ENCODE peak calls at places on chromosomes 5 and 9, in ten cellular contexts. A is HCT116, T is spleen, I is sigmoid colon, E is GM12878, K is transverse colon, U is HepG2, R is prostate gland, S is stomach, H is breast epithelium. D is an unnamed sample. For H3K4me1, the result is how much of the 10 kb centered on the place peaks cover.

GRCh38 chr5:15353086-15353645 is 146.8 kb upstream of the FBXL7 start:
- DNase-seq in A (no peak), T (no peak), I (no peak), E (no peak), K (no peak), U (no peak), R (peak), S (no peak), H (no peak), D (no peak)

GRCh38 chr5:27220752-27221151 is 182.4 kb upstream of the CDH9 start:
- DNase-seq in A (no peak), T (no peak), I (no peak), E (no peak), K (no peak), U (no peak), R (no peak), S (no peak), H (no peak), D (no peak)

GRCh38 chr5:116640236-116640635 is 65.6 kb upstream of the SEMA6A start:
- DNase-seq in A (no peak), T (no peak), I (no peak), E (no peak), K (no peak), U (no peak), R (no peak), S (no peak), H (no peak), D (no peak)

GRCh38 chr9:99635032-99635431 is 186.7 kb upstream of the NR4A3 start:
- DNase-seq in A (no peak), T (no peak), I (no peak), E (no peak), K (no peak), U (no peak), R (no peak), S (no peak), H (no peak), D (no peak)

GRCh38 chr9:23768861-23769260 is 57.2 kb downstream of the ELAVL2 start:
- DNase-seq in A (no peak), T (no peak), I (no peak), E (no peak), K (no peak), U (no peak), R (no peak), S (no peak), H (no peak), D (no peak)

GRCh38 chr5:93454896-93455295 is 126.1 kb downstream of the NR2F1-AS1 start:
- DNase-seq in A (no peak), T (no peak), I (no peak), E (no peak), K (no peak), U (no peak), R (no peak), S (no peak), H (no peak), D (no peak)

GRCh38 chr9:71504636-71505035 is 263.7 kb downstream of the CEMIP2 start:
- DNase-seq in A (no peak), T (no peak), I (no peak), E (no peak), K (no peak), U (no peak), R (no peak), S (no peak), H (no peak), D (no peak)

GRCh38 chr9:3528466-3528865 is 2.7 kb upstream of the RFX3 start:
- DNase-seq in A (no peak), T (no peak), I (no peak), E (peak), K (no peak), U (no peak), R (no peak), S (no peak), H (no peak), D (no peak)

GRCh38 chr9:4984171-4984570 is 901 bp upstream of the JAK2 start:
- DNase-seq in A (peak), T (no peak), I (no peak), E (no peak), K (no peak), U (peak), R (no peak), S (no peak), H (no peak), D (no peak)

GRCh38 chr5:143350790-143351603 is 52.5 kb downstream of the NR3C1 start:
- DNase-seq in A (peak), T (no peak), I (no peak), E (no peak), K (no peak), U (no peak), R (no peak), S (no peak), H (no peak), D (no peak)

GRCh38 chr5:151755383-151755782 is 3.0 kb downstream of the ATOX1 start:
- DNase-seq in A (no peak), T (no peak), I (no peak), E (no peak), K (no peak), U (peak), R (no peak), S (no peak), H (no peak), D (no peak)

GRCh38 chr9:137317021-137317978 is 15.2 kb upstream of the NRARP start:
- DNase-seq in A (no peak), T (peak), I (peak), E (no peak), K (no peak), U (no peak), R (no peak), S (peak), H (no peak), D (no peak)

GRCh38 chr5:179806250-179807045 is at the start of gene MGAT4B:
- DNase-seq in A (no peak), T (peak), I (peak), E (no peak), K (peak), U (no peak), R (peak), S (peak), H (peak), D (no peak)

GRCh38 chr5:147143215-147143614 is 91.6 kb upstream of the STK32A start:
- DNase-seq in A (no peak), T (no peak), I (no peak), E (no peak), K (no peak), U (no peak), R (no peak), S (no peak), H (no peak), D (no peak)

GRCh38 chr5:134792287-134792686 is 33.7 kb downstream of the DDX46 start:
- DNase-seq in A (no peak), T (no peak), I (no peak), E (no peak), K (no peak), U (no peak), R (no peak), S (no peak), H (no peak), D (no peak)

GRCh38 chr9:87148391-87149237 is 201.3 kb upstream of the GAS1 start:
- DNase-seq in A (no peak), T (peak), I (peak), E (no peak), K (peak), U (no peak), R (peak), S (peak), H (peak), D (peak)

GRCh38 chr9:81671880-81672280 is 17.5 kb downstream of the TLE1 start:
- DNase-seq in A (no peak), T (no peak), I (peak), E (no peak), K (peak), U (no peak), R (peak), S (peak), H (peak), D (peak)

GRCh38 chr9:134356496-134357470 is 30.5 kb downstream of the RXRA start:
- DNase-seq in A (no peak), T (no peak), I (no peak), E (no peak), K (peak), U (no peak), R (peak), S (peak), H (peak), D (no peak)

GRCh38 chr9:34125681-34126206 is 754 bp downstream of the DCAF12 start:
- DNase-seq in A (no peak), T (peak), I (no peak), E (no peak), K (peak), U (peak), R (no peak), S (no peak), H (no peak), D (no peak)

GRCh38 chr5:173248481-173248880 is 13.5 kb upstream of the NKX2-5 start:
- DNase-seq in A (no peak), T (no peak), I (no peak), E (no peak), K (no peak), U (no peak), R (no peak), S (no peak), H (no peak), D (no peak)

GRCh38 chr9:84076359-84076758 is 95.8 kb downstream of the RMI1 start:
- DNase-seq in A (no peak), T (no peak), I (no peak), E (no peak), K (peak), U (no peak), R (no peak), S (no peak), H (no peak), D (no peak)

GRCh38 chr5:119179857-119180641 is 109.2 kb downstream of the DMXL1 start:
- DNase-seq in A (no peak), T (no peak), I (no peak), E (no peak), K (no peak), U (no peak), R (peak), S (no peak), H (no peak), D (no peak)

DNA sequence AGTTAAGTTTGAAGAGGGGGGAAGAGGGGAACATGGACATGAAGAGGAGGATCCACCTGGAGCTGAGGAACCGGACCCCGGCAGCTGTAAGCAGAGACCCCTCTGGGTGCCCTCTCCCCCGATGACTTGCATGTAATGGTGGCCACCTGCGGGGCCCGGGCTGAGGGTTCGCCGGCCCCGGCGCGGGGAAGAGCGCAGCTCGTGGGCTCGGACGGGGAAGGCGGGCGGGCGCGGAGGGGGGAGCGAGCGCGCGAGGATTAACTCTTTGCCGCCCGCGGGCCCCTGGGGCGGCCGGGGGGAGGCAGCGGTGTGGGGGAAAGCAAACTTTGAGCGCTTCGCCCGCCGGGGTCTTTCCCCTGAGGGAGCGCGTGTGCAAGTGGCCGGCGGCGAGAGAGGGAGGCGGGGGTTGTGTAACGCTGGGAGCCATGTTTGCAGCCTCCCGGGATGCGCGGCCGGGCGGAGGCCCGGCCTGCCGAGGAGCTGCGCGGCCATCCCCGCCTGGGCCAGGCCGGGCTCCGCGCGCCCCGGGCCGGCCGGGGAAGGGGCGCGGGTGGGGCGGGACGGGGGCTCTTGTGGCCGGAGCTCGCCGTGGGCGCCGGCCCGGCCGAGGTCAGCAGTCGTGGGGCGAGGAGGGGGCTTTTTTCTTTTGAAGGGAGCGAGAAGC is 515 bp downstream of the ANP32B start:
- DNase-seq in A (no peak), T (peak), I (peak), E (no peak), K (peak), U (no peak), R (peak), S (peak), H (no peak), D (no peak)
- H3K4me1 ChIP-seq in A (half or more), T (under half), I (under half), E (under half), K (half or more), U (half or more), R (under half), S (half or more), H (under half), D (half or more)

GRCh38 chr9:18335825-18336224 is 138.1 kb upstream of the ADAMTSL1 start:
- DNase-seq in A (no peak), T (no peak), I (no peak), E (no peak), K (no peak), U (no peak), R (no peak), S (no peak), H (no peak), D (no peak)

GRCh38 chr9:18330736-18331335 is 143.1 kb upstream of the ADAMTSL1 start:
- DNase-seq in A (no peak), T (no peak), I (no peak), E (no peak), K (no peak), U (no peak), R (no peak), S (no peak), H (no peak), D (no peak)

GRCh38 chr9:18338042-18338441 is 135.9 kb upstream of the ADAMTSL1 start:
- DNase-seq in A (no peak), T (no peak), I (no peak), E (no peak), K (no peak), U (no peak), R (no peak), S (no peak), H (no peak), D (no peak)

GRCh38 chr9:18331808-18332209 is 142.1 kb upstream of the ADAMTSL1 start:
- DNase-seq in A (no peak), T (no peak), I (no peak), E (no peak), K (no peak), U (no peak), R (no peak), S (no peak), H (no peak), D (no peak)

GRCh38 chr9:18333157-18333556 is 140.8 kb upstream of the ADAMTSL1 start:
- DNase-seq in A (no peak), T (no peak), I (no peak), E (no peak), K (no peak), U (no peak), R (no peak), S (no peak), H (no peak), D (no peak)
- TF ChIP-seq POLR2AphosphoS5 in A (no peak), T (no peak), I (no peak), E (no peak), K (no peak), U (no peak), R (no peak), S (no peak), H (no peak), D (no peak)

DNA sequence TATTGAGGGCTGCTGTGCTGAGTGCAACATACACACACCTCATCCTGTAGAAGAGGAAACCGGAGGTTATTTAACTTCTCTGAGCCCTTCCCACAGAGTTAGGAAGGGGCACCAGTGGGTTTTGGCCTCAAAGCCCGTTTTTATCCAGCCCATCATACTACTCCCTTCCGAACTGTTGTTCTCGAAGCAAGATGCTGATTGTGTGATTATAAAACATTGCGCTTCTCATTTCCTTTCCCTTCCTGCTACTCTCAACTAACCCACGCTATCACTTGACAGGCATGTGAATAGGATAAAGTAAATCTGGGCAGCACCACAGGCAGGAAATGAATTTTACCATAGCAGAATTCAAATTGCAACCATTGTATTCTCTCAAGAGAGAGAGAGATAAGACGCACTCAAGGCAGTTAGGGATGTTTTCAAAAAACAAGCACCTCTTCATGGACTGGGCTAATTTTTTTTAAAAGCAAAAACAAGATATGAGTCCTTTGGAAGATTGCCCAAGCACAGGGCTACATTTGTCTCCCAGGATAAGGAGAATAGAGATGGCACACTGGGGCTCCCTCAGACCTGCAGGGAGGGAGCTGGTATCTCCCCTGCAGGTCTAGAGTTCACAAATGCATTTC is 52.6 kb downstream of the GNA14 start:
- DNase-seq in A (no peak), T (no peak), I (no peak), E (no peak), K (no peak), U (no peak), R (no peak), S (no peak), H (no peak), D (peak)
- TF ChIP-seq POLR2A in A (no peak), T (no peak), I (no peak), E (no peak), K (no peak), U (no peak), R (no peak), S (no peak), H (no peak), D (no peak)

DNA sequence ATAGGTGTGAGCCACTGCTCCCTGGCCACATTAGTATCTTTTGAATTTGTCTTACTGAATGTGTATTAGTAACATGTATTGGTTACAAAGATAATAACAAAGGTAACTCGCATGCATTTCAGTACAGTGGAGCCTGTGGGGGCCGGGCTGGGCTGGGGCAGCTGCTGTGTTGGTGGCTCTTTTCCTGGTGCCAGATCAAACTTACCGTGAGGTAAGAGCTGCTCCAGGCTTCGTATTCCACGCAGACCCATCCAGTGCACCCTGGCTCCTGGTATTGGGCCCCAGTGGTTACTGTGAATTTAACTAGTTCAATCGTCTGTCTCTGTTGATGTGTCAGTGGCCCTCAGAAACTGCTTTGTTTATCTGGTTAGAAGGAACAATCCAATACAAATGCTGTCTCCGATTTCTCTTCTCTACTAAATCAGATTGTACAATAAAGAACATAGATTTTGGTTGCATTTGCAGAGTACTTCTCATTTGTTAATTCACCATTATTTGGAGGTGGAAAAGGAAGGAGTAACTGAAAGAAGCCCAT is 15.6 kb downstream of the PRRC2B start:
- DNase-seq in A (no peak), T (no peak), I (no peak), E (no peak), K (no peak), U (no peak), R (no peak), S (no peak), H (no peak), D (no peak)
- H3K4me1 ChIP-seq in A (under half), T (half or more), I (under half), E (under half), K (half or more), U (half or more), R (under half), S (half or more), H (under half), D (half or more)

DNA sequence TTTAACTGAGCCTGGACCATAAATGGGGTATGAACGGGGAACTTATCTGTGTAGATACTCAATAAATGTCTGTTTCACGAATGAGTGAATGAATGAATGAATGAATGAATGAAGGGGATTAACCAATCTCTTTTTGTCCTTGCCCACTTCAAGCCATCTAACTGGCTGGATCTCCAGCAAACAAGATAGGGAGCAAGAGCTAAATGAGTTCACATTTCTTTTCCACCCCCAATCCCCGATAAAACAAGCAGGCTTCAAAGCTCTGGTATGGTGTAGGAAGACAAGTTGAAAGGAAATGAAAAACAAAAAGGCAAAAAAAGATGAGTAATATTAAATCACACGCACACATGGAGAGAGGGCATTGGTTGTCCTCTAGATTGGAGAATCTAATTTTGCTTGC is 84.0 kb downstream of the CMYA5 start:
- DNase-seq in A (no peak), T (no peak), I (no peak), E (no peak), K (no peak), U (no peak), R (no peak), S (no peak), H (no peak), D (no peak)
- TF ChIP-seq POLR2AphosphoS5 in A (no peak), T (no peak), I (no peak), E (no peak), K (no peak), U (no peak), R (no peak), S (no peak), H (no peak), D (no peak)

GRCh38 chr5:139403418-139403786 is 487 bp downstream of the SPATA24 start:
- DNase-seq in A (no peak), T (no peak), I (no peak), E (no peak), K (no peak), U (no peak), R (no peak), S (no peak), H (no peak), D (no peak)
- TF ChIP-seq POLR2A in A (no peak), T (no peak), I (no peak), E (no peak), K (no peak), U (no peak), R (no peak), S (no peak), H (no peak), D (no peak)

GRCh38 chr5:132258102-132259060 is 885 bp downstream of the PDLIM4 start:
- DNase-seq in A (no peak), T (peak), I (peak), E (no peak), K (peak), U (no peak), R (no peak), S (no peak), H (peak), D (no peak)

GRCh38 chr5:132254321-132254977 is 3.0 kb upstream of the PDLIM4 start:
- DNase-seq in A (no peak), T (peak), I (peak), E (no peak), K (peak), U (no peak), R (no peak), S (peak), H (peak), D (no peak)

GRCh38 chr5:132256086-132256782 is 1.3 kb upstream of the PDLIM4 start:
- DNase-seq in A (no peak), T (peak), I (peak), E (no peak), K (no peak), U (no peak), R (no peak), S (no peak), H (peak), D (no peak)

GRCh38 chr5:132257131-132258101 is at the start of gene PDLIM4:
- DNase-seq in A (no peak), T (peak), I (peak), E (no peak), K (peak), U (no peak), R (peak), S (no peak), H (peak), D (no peak)

GRCh38 chr5:132256783-132257130 is 739 bp upstream of the PDLIM4 start:
- DNase-seq in A (no peak), T (no peak), I (no peak), E (no peak), K (no peak), U (no peak), R (no peak), S (no peak), H (no peak), D (no peak)
- H3K4me1 ChIP-seq in A (under half), T (under half), I (under half), E (under half), K (under half), U (under half), R (under half), S (half or more), H (under half), D (under half)